ENCODE peak calls at places on chromosomes 2 and 18, in five cellular contexts. One of them, this sample, is unnamed.

GRCh38 chr2:143934913-143935310 is 585.0 kb downstream of the ZEB2 start:
- DNase-seq in CD8-positive, alpha-beta T cell: no peak
- DNase-seq in SJSA1: no peak
- DNase-seq in substantia nigra: no peak
- DNase-seq in colonic mucosa: no peak
- DNase-seq in this sample: no peak

GRCh38 chr2:224104668-224105386 is 65.7 kb upstream of the SERPINE2 start:
- DNase-seq in CD8-positive, alpha-beta T cell: no peak
- DNase-seq in SJSA1: no peak
- DNase-seq in substantia nigra: no peak
- DNase-seq in colonic mucosa: no peak
- DNase-seq in this sample: no peak

GRCh38 chr2:96914332-96914731 is 44.5 kb upstream of the SEMA4C start:
- DNase-seq in CD8-positive, alpha-beta T cell: no peak
- DNase-seq in SJSA1: no peak
- DNase-seq in substantia nigra: no peak
- DNase-seq in colonic mucosa: no peak
- DNase-seq in this sample: peak

GRCh38 chr2:17813015-17813741 is 3.1 kb upstream of the MSGN1 start:
- DNase-seq in CD8-positive, alpha-beta T cell: no peak
- DNase-seq in SJSA1: no peak
- DNase-seq in substantia nigra: no peak
- DNase-seq in colonic mucosa: no peak
- DNase-seq in this sample: no peak

GRCh38 chr2:148594216-148594615 is 50.3 kb upstream of the EPC2 start:
- DNase-seq in CD8-positive, alpha-beta T cell: no peak
- DNase-seq in SJSA1: no peak
- DNase-seq in substantia nigra: no peak
- DNase-seq in colonic mucosa: no peak
- DNase-seq in this sample: no peak

GRCh38 chr2:237244976-237245646 is 159.4 kb downstream of the COPS8 start:
- DNase-seq in CD8-positive, alpha-beta T cell: no peak
- DNase-seq in SJSA1: no peak
- DNase-seq in substantia nigra: no peak
- DNase-seq in colonic mucosa: no peak
- DNase-seq in this sample: no peak

GRCh38 chr2:45675130-45675812 is 23.8 kb downstream of the PRKCE start:
- DNase-seq in CD8-positive, alpha-beta T cell: no peak
- DNase-seq in SJSA1: no peak
- DNase-seq in substantia nigra: no peak
- DNase-seq in colonic mucosa: peak
- DNase-seq in this sample: peak

GRCh38 chr2:30611572-30611971 is 164.5 kb downstream of the LCLAT1 start:
- DNase-seq in CD8-positive, alpha-beta T cell: no peak
- DNase-seq in SJSA1: no peak
- DNase-seq in substantia nigra: no peak
- DNase-seq in colonic mucosa: no peak
- DNase-seq in this sample: peak

GRCh38 chr2:234463626-234464290 is 33.1 kb downstream of the ARL4C start:
- DNase-seq in CD8-positive, alpha-beta T cell: peak
- DNase-seq in SJSA1: no peak
- DNase-seq in substantia nigra: no peak
- DNase-seq in colonic mucosa: no peak
- DNase-seq in this sample: no peak

GRCh38 chr2:46849741-46850474 is 65.7 kb downstream of the MCFD2 start:
- DNase-seq in CD8-positive, alpha-beta T cell: no peak
- DNase-seq in SJSA1: no peak
- DNase-seq in substantia nigra: no peak
- DNase-seq in colonic mucosa: peak
- DNase-seq in this sample: peak

GRCh38 chr2:232038251-232038897 is 76.9 kb downstream of the DIS3L2 start:
- DNase-seq in CD8-positive, alpha-beta T cell: no peak
- DNase-seq in SJSA1: no peak
- DNase-seq in substantia nigra: no peak
- DNase-seq in colonic mucosa: no peak
- DNase-seq in this sample: no peak

GRCh38 chr2:209790066-209790728 is 18.6 kb downstream of the UNC80 start:
- DNase-seq in CD8-positive, alpha-beta T cell: no peak
- DNase-seq in SJSA1: no peak
- DNase-seq in substantia nigra: no peak
- DNase-seq in colonic mucosa: no peak
- DNase-seq in this sample: no peak

GRCh38 chr2:29100564-29100963 is 14.7 kb upstream of the CLIP4 start:
- DNase-seq in CD8-positive, alpha-beta T cell: no peak
- DNase-seq in SJSA1: no peak
- DNase-seq in substantia nigra: no peak
- DNase-seq in colonic mucosa: no peak
- DNase-seq in this sample: no peak

GRCh38 chr18:14962626-14963025 is 214.7 kb downstream of the ANKRD30B start:
- DNase-seq in CD8-positive, alpha-beta T cell: no peak
- DNase-seq in SJSA1: no peak
- DNase-seq in substantia nigra: no peak
- DNase-seq in colonic mucosa: no peak
- DNase-seq in this sample: no peak

GRCh38 chr2:103809946-103810345 is 1044.0 kb upstream of the POU3F3 start:
- DNase-seq in CD8-positive, alpha-beta T cell: no peak
- DNase-seq in SJSA1: no peak
- DNase-seq in substantia nigra: no peak
- DNase-seq in colonic mucosa: no peak
- DNase-seq in this sample: no peak

GRCh38 chr2:458431-458827 is 170.5 kb upstream of the ALKAL2 start:
- DNase-seq in CD8-positive, alpha-beta T cell: no peak
- DNase-seq in SJSA1: no peak
- DNase-seq in substantia nigra: no peak
- DNase-seq in colonic mucosa: no peak
- DNase-seq in this sample: no peak

GRCh38 chr2:44939074-44940052 is 2.1 kb upstream of the SIX3 start:
- DNase-seq in CD8-positive, alpha-beta T cell: no peak
- DNase-seq in SJSA1: no peak
- DNase-seq in substantia nigra: no peak
- DNase-seq in colonic mucosa: no peak
- DNase-seq in this sample: no peak

GRCh38 chr2:29367986-29368677 is 252.9 kb downstream of the CLIP4 start:
- DNase-seq in CD8-positive, alpha-beta T cell: no peak
- DNase-seq in SJSA1: no peak
- DNase-seq in substantia nigra: no peak
- DNase-seq in colonic mucosa: no peak
- DNase-seq in this sample: no peak

GRCh38 chr18:69631281-69631680 is 230.6 kb downstream of the DOK6 start:
- DNase-seq in CD8-positive, alpha-beta T cell: no peak
- DNase-seq in SJSA1: no peak
- DNase-seq in substantia nigra: no peak
- DNase-seq in colonic mucosa: no peak
- DNase-seq in this sample: no peak

GRCh38 chr2:159617651-159618050 is 1.3 kb upstream of the BAZ2B start:
- DNase-seq in CD8-positive, alpha-beta T cell: no peak
- DNase-seq in SJSA1: no peak
- DNase-seq in substantia nigra: no peak
- DNase-seq in colonic mucosa: peak
- DNase-seq in this sample: no peak
- H3K27ac ChIP-seq in CD8-positive, alpha-beta T cell: no peak
- H3K27ac ChIP-seq in SJSA1: no peak
- H3K27ac ChIP-seq in substantia nigra: no peak
- H3K27ac ChIP-seq in colonic mucosa: no peak
- H3K27ac ChIP-seq in this sample: peak

GRCh38 chr2:241858206-241859016 is at the start of gene PDCD1:
- DNase-seq in CD8-positive, alpha-beta T cell: no peak
- DNase-seq in SJSA1: no peak
- DNase-seq in substantia nigra: no peak
- DNase-seq in colonic mucosa: no peak
- DNase-seq in this sample: peak
- H3K27ac ChIP-seq in CD8-positive, alpha-beta T cell: no peak
- H3K27ac ChIP-seq in SJSA1: no peak
- H3K27ac ChIP-seq in substantia nigra: peak
- H3K27ac ChIP-seq in colonic mucosa: peak
- H3K27ac ChIP-seq in this sample: peak

DNA sequence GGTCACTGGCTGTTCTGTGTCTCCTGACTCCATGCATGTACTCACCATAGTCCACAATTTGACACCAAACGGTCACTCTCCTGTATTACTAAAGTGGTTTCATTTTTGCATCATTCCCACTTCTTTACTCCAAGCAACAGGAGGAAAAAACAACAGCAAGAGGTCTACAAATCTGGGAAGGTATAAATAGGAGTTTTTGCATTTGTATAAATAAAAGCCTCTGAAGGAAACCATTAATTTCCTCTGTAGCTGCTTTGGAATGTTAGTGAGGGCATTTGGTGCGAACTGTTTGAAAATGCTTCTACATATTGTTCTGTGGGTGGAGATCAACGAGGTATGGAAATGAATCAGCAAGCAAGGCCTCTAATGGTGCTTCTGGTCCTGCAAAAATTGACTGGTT is 148.5 kb upstream of the DLX2 start:
- DNase-seq in CD8-positive, alpha-beta T cell: no peak
- DNase-seq in SJSA1: no peak
- DNase-seq in substantia nigra: no peak
- DNase-seq in colonic mucosa: no peak
- DNase-seq in this sample: no peak
- H3K27ac ChIP-seq in CD8-positive, alpha-beta T cell: no peak
- H3K27ac ChIP-seq in SJSA1: peak
- H3K27ac ChIP-seq in substantia nigra: no peak
- H3K27ac ChIP-seq in colonic mucosa: no peak
- H3K27ac ChIP-seq in this sample: peak

GRCh38 chr2:147046473-147046872 is 798.4 kb upstream of the ACVR2A start:
- DNase-seq in CD8-positive, alpha-beta T cell: no peak
- DNase-seq in SJSA1: no peak
- DNase-seq in substantia nigra: no peak
- DNase-seq in colonic mucosa: no peak
- DNase-seq in this sample: no peak
- H3K27ac ChIP-seq in CD8-positive, alpha-beta T cell: no peak
- H3K27ac ChIP-seq in SJSA1: no peak
- H3K27ac ChIP-seq in substantia nigra: no peak
- H3K27ac ChIP-seq in colonic mucosa: no peak
- H3K27ac ChIP-seq in this sample: no peak

This sample was measured in heart left ventricle.